ENCODE peak calls at places on chromosomes 1 and 21, in nine cellular contexts. H is prostate gland, L is lower leg skin, Z is A549, X is heart left ventricle, A is body of pancreas, E is esophagus squamous epithelium, N is uterus, O is adrenal gland. C is an unnamed sample.

GRCh38 chr1:75708910-75709309 is 15.6 kb upstream of the ACADM start:
- DNase-seq in H (no peak), L (no peak), Z (no peak), X (no peak), A (no peak), E (no peak), N (no peak), O (no peak), C (no peak)

GRCh38 chr21:36678538-36678937 is 20.4 kb upstream of the SIM2 start:
- DNase-seq in H (no peak), L (no peak), Z (no peak), X (no peak), A (no peak), E (no peak), N (no peak), O (no peak), C (no peak)

GRCh38 chr1:18413906-18414305 is 66.8 kb upstream of the KLHDC7A start:
- DNase-seq in H (no peak), L (no peak), Z (no peak), X (no peak), A (no peak), E (no peak), N (no peak), O (no peak), C (no peak)

GRCh38 chr1:221611930-221612777 is 129.7 kb downstream of the DUSP10 start:
- DNase-seq in H (peak), L (peak), Z (peak), X (peak), A (peak), E (no peak), N (peak), O (peak), C (no peak)

GRCh38 chr1:53678507-53678906 is 60.5 kb downstream of the GLIS1 start:
- DNase-seq in H (no peak), L (no peak), Z (no peak), X (no peak), A (no peak), E (no peak), N (no peak), O (no peak), C (peak)

GRCh38 chr1:16410803-16411202 is 26.4 kb downstream of the SPATA21 start:
- DNase-seq in H (no peak), L (no peak), Z (no peak), X (peak), A (no peak), E (no peak), N (no peak), O (no peak), C (no peak)

GRCh38 chr1:89724369-89725015 is 91.6 kb downstream of the LRRC8C start:
- DNase-seq in H (no peak), L (no peak), Z (no peak), X (no peak), A (no peak), E (no peak), N (no peak), O (no peak), C (no peak)

GRCh38 chr1:176877557-176877956 is 287.0 kb downstream of the ASTN1 start:
- DNase-seq in H (no peak), L (no peak), Z (no peak), X (no peak), A (no peak), E (no peak), N (no peak), O (no peak), C (no peak)

GRCh38 chr1:119286587-119287181 is 81.9 kb upstream of the HAO2 start:
- DNase-seq in H (peak), L (no peak), Z (peak), X (no peak), A (peak), E (no peak), N (no peak), O (peak), C (peak)

GRCh38 chr1:41902125-41902524 is 16.6 kb downstream of the HIVEP3 start:
- DNase-seq in H (no peak), L (no peak), Z (peak), X (no peak), A (no peak), E (no peak), N (no peak), O (no peak), C (no peak)

GRCh38 chr1:75470448-75470847 is 140.5 kb downstream of the SLC44A5 start:
- DNase-seq in H (no peak), L (no peak), Z (no peak), X (no peak), A (no peak), E (no peak), N (no peak), O (no peak), C (no peak)

GRCh38 chr1:98119793-98120192 is 199.0 kb upstream of the DPYD start:
- DNase-seq in H (no peak), L (no peak), Z (peak), X (no peak), A (peak), E (no peak), N (no peak), O (no peak), C (no peak)

GRCh38 chr1:87506147-87506546 is 177.5 kb downstream of the LMO4 start:
- DNase-seq in H (no peak), L (no peak), Z (peak), X (no peak), A (no peak), E (no peak), N (no peak), O (no peak), C (no peak)

GRCh38 chr1:36522021-36522420 is 39.3 kb upstream of the CSF3R start:
- DNase-seq in H (no peak), L (no peak), Z (no peak), X (no peak), A (no peak), E (no peak), N (no peak), O (no peak), C (no peak)

GRCh38 chr1:100360790-100361232 is 8.5 kb downstream of the CDC14A start:
- DNase-seq in H (no peak), L (no peak), Z (no peak), X (no peak), A (peak), E (no peak), N (peak), O (no peak), C (peak)

GRCh38 chr1:94178896-94179295 is 57.9 kb upstream of the ABCA4 start:
- DNase-seq in H (no peak), L (no peak), Z (no peak), X (no peak), A (no peak), E (no peak), N (no peak), O (no peak), C (no peak)

GRCh38 chr21:45990741-45991605 is 9.4 kb downstream of the COL6A1 start:
- DNase-seq in H (no peak), L (peak), Z (no peak), X (peak), A (no peak), E (no peak), N (peak), O (peak), C (no peak)

GRCh38 chr21:33402011-33402979 is 918 bp upstream of the IFNGR2 start:
- DNase-seq in H (peak), L (peak), Z (no peak), X (peak), A (peak), E (no peak), N (peak), O (peak), C (peak)

GRCh38 chr1:244319283-244320132 is 132.2 kb downstream of the ADSS2 start:
- DNase-seq in H (no peak), L (peak), Z (no peak), X (no peak), A (no peak), E (peak), N (no peak), O (no peak), C (no peak)

GRCh38 chr1:80632284-80632683 is 1168.5 kb upstream of the ADGRL2 start:
- DNase-seq in H (no peak), L (no peak), Z (no peak), X (no peak), A (no peak), E (no peak), N (no peak), O (no peak), C (no peak)

GRCh38 chr1:224503161-224504118 is 68.8 kb upstream of the WDR26 start:
- DNase-seq in H (peak), L (peak), Z (peak), X (peak), A (peak), E (peak), N (peak), O (peak), C (peak)
- TF ChIP-seq POLR2A in H (no peak), L (no peak), Z (no peak), X (no peak), A (peak), E (no peak), N (no peak), O (peak), C (peak)

GRCh38 chr1:154973344-154974085 is 966 bp upstream of the CKS1B start:
- DNase-seq in H (peak), L (peak), Z (peak), X (peak), A (peak), E (peak), N (peak), O (peak), C (peak)
- TF ChIP-seq POLR2A in H (peak), L (no peak), Z (peak), X (peak), A (peak), E (peak), N (peak), O (peak), C (no peak)

DNA sequence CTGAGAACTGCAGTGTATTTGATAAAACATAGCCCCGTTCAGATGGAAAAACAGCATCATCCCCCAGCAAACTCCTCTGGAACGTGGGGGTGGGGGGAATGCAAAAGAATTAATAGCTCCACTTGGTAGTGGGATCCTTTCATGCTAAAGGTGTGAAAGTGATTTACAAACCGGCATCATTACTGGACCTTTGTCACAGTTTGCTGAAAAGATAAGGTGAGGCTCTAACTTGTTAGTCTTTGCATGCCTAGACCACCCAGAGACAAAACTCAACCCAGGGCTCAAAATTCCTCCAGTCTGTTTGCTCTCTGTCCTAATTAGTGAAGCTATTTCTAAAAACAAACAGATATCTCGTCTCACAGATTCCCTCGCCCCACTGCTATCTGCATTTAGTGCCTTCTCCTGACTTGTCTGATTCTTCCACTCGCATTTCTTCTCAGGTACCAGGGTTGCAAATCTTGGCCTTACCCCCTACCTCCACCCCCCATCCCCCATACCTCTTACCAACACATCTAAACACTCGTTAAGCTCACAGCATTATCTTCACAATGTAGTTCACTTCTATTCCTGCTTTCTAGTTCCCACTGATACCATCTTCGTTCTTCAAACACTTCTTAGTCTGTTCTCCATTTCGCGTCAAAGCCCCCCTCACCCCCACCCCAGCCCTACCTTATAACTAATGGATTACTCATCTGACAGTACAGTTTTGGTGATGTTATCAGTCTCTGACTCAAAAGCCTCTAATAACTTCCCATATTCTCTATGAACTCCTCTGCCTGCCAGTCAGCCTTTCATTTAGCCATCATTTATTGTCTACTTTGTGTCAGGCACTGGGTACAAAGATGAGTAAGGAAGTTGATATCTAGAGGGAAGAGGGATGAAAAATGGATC is 11.8 kb downstream of the IER5 start:
- DNase-seq in H (no peak), L (no peak), Z (no peak), X (no peak), A (no peak), E (no peak), N (no peak), O (no peak), C (no peak)
- TF ChIP-seq POLR2A in H (no peak), L (no peak), Z (no peak), X (no peak), A (no peak), E (no peak), N (no peak), O (no peak), C (no peak)

GRCh38 chr1:46521417-46521816 is 30.0 kb downstream of the KNCN start:
- DNase-seq in H (no peak), L (no peak), Z (no peak), X (peak), A (no peak), E (no peak), N (no peak), O (no peak), C (no peak)

GRCh38 chr1:46523556-46524443 is 27.6 kb downstream of the KNCN start:
- DNase-seq in H (no peak), L (no peak), Z (no peak), X (peak), A (no peak), E (no peak), N (no peak), O (no peak), C (peak)

GRCh38 chr1:46522969-46523320 is 28.5 kb downstream of the KNCN start:
- DNase-seq in H (no peak), L (no peak), Z (no peak), X (peak), A (no peak), E (no peak), N (no peak), O (no peak), C (peak)

GRCh38 chr1:46520063-46520911 is 30.7 kb downstream of the DMBX1 start:
- DNase-seq in H (no peak), L (no peak), Z (peak), X (peak), A (no peak), E (no peak), N (no peak), O (no peak), C (no peak)

DNA sequence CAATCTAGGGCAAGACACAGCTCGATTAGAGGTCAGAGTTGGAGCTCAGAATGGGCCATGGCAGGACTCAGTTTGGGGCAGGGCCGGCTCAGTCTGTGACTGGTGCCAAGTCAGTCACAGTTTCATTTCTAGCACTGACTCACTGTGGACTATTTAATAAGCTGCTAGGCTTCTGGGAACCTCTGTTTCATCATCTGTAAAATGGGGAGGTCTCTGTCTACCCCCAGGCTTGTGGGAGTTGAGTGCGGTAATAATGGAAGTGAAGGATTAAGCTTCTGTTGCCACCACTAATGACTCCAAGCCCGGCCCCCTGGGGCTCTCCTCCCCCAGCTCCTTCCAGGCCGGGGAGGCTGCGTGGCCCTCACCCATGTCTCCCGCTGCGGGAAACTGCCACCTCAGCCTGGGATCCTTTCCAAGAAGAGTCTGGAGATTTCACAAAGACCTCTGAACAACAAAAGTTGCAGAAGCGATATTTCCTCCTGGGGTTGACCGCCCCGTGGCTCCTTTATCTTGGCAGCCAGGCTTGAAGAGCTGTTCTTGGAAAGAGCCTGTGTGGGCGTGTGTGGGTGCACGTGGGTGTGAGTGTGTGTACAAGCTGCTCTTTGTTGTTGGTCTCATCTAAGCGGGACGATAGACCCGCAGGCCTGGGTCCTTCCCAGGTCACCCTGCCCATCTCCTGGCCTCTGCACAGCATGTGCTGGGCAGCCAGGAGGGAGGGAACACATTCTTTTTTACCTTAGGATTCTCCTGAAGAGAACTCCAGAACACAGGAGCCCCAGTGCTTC is 29.1 kb downstream of the KNCN start:
- DNase-seq in H (peak), L (peak), Z (peak), X (peak), A (peak), E (no peak), N (peak), O (no peak), C (peak)
- TF ChIP-seq POLR2A in H (no peak), L (no peak), Z (no peak), X (no peak), A (no peak), E (no peak), N (no peak), O (no peak), C (no peak)

DNA sequence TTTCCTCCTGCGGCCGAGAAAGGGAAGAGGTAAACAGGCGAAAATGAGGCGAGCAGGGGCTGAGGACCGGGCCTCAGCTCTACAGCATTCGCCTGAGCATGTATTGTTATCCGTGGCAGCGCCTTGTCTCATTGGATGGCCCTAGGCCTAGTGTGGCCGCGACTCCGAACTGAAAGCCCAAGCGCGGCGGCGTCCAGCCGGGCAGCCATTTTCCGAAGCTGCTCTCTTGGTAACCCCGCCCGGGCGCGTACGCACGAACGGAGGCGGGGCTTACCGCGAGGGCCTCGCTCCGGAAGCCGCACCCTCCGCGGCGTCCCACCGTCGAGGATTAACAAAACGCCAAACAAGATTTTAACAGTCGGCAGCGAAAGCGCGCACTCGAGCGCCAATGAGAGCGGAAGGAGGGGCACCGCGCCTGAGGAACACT is 797 bp upstream of the USP1 start:
- DNase-seq in H (peak), L (no peak), Z (peak), X (peak), A (peak), E (no peak), N (peak), O (peak), C (no peak)
- TF ChIP-seq POLR2A in H (peak), L (peak), Z (peak), X (peak), A (peak), E (peak), N (peak), O (peak), C (peak)

GRCh38 chr1:227789042-227789880 is 26.2 kb upstream of the PRSS38 start:
- DNase-seq in H (no peak), L (peak), Z (no peak), X (no peak), A (peak), E (no peak), N (no peak), O (no peak), C (no peak)

GRCh38 chr1:227786673-227787512 is 28.6 kb upstream of the PRSS38 start:
- DNase-seq in H (no peak), L (peak), Z (no peak), X (no peak), A (peak), E (no peak), N (no peak), O (peak), C (no peak)

GRCh38 chr1:227785812-227786608 is 29.5 kb upstream of the PRSS38 start:
- DNase-seq in H (no peak), L (peak), Z (no peak), X (no peak), A (peak), E (no peak), N (no peak), O (no peak), C (no peak)

GRCh38 chr1:227788279-227789041 is 27.0 kb upstream of the PRSS38 start:
- DNase-seq in H (no peak), L (no peak), Z (no peak), X (peak), A (peak), E (no peak), N (peak), O (peak), C (no peak)

DNA sequence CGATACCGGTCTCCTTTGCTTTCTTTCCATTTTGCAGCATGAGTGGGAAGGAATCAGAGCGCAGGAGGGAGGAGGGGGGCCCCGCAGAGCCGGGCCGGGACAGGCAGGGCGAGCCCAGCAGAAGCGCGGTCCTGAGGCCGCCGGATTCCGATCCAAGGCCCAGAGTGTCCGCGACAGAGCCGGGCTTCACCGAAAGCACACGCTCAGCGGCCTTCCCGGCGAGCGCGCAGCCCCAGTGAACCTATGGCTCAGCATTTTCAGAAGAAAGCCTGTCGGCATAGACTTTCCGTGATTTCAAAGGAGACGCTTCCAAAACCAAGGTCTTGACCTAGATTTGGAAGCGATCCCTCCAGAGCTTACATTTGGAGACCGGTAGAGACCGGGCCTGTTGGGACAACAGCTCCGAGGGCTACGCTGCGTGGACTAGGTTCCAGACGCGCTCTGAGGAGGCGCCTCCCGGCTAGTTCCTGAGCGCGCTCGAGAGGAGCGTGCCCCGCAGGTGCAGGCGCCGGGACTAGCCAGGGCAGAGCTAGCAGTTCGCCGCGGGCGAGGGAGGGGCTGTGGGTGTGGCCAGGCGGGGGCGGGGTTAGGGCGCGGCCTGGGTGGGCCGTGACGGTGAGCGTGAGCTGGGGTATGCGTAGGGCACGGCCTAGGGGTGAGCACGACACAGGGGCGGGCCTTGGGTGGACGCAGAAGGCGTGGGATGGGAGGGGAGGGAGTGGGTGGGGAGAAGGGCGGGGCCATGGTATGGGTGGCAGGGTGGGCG is 27.8 kb upstream of the PRSS38 start:
- DNase-seq in H (peak), L (peak), Z (peak), X (peak), A (peak), E (peak), N (peak), O (peak), C (peak)
- TF ChIP-seq POLR2A in H (peak), L (no peak), Z (peak), X (peak), A (peak), E (peak), N (peak), O (peak), C (no peak)

C was measured in erythroblast.